ENCODE peak calls at places on chromosomes 1 and 21, in six cellular contexts. Y, Z, U, N, Q and I are unnamed samples.

GRCh38 chr1:6257541-6258069 is 3.3 kb downstream of the GPR153 start:
- DNase-seq in Y (no peak), Z (no peak), U (no peak), N (no peak), Q (no peak), I (no peak)

GRCh38 chr1:98034505-98034904 is 113.7 kb upstream of the DPYD start:
- DNase-seq in Y (no peak), Z (no peak), U (no peak), N (no peak), Q (no peak), I (no peak)

GRCh38 chr1:241964550-241965241 is 7.1 kb downstream of the BECN2 start:
- DNase-seq in Y (no peak), Z (peak; percentile 7), U (no peak), N (no peak), Q (no peak), I (no peak)

GRCh38 chr1:4132525-4133308 is 232.6 kb upstream of the C1orf174 start:
- DNase-seq in Y (no peak), Z (no peak), U (no peak), N (no peak), Q (no peak), I (no peak)

GRCh38 chr21:37041706-37042271 is 31.1 kb downstream of the PIGP start:
- DNase-seq in Y (no peak), Z (no peak), U (no peak), N (no peak), Q (no peak), I (no peak)

GRCh38 chr21:29194342-29194741 is 63.9 kb downstream of the MAP3K7CL start:
- DNase-seq in Y (no peak), Z (no peak), U (no peak), N (no peak), Q (no peak), I (no peak)

GRCh38 chr1:116020668-116021272 is 44.5 kb downstream of the SLC22A15 start:
- DNase-seq in Y (peak; percentile 39), Z (peak; percentile 33), U (no peak), N (peak; percentile 95), Q (peak; percentile 34), I (no peak)

GRCh38 chr1:209805341-209805781 is 581 bp downstream of the IRF6 start:
- DNase-seq in Y (no peak), Z (no peak), U (no peak), N (peak; percentile 89), Q (peak; percentile 46), I (no peak)

GRCh38 chr1:51328279-51328678 is 2.1 kb downstream of the TTC39A start:
- DNase-seq in Y (no peak), Z (no peak), U (no peak), N (no peak), Q (no peak), I (no peak)

GRCh38 chr21:42214081-42214750 is 4.7 kb upstream of the ABCG1 start:
- DNase-seq in Y (no peak), Z (no peak), U (no peak), N (no peak), Q (no peak), I (peak; percentile 58)

GRCh38 chr1:2091611-2092604 is 41.7 kb downstream of the PRKCZ start:
- DNase-seq in Y (no peak), Z (peak; percentile 38), U (no peak), N (peak; percentile 83), Q (no peak), I (no peak)

GRCh38 chr1:2090216-2090890 is 40.1 kb downstream of the PRKCZ start:
- DNase-seq in Y (no peak), Z (no peak), U (no peak), N (no peak), Q (no peak), I (no peak)

GRCh38 chr1:2093636-2094035 is 43.4 kb downstream of the PRKCZ start:
- DNase-seq in Y (no peak), Z (no peak), U (no peak), N (no peak), Q (no peak), I (no peak)

GRCh38 chr1:2095394-2095793 is 45.2 kb downstream of the PRKCZ start:
- DNase-seq in Y (no peak), Z (no peak), U (no peak), N (no peak), Q (no peak), I (no peak)

DNA sequence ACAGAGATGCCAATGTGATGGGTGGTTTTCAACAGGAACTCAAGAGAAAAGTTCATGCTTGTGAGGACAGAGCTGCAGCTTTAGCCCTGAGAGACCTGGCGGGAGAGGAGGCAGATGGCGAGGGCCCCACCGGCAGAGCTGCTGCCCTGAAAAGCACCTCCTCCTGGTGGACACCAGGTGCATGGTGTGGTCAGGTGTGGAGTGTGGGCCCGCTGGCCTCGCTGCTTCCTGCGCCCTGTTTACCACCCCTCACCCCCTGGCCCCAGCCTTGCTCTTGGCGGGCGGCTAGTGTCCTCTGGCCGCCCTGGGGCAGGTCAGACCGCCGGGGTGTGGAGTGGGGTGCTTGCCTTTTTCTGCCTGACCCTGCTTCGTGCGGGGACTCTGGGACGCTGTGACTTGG is 42.8 kb downstream of the PRKCZ start:
- DNase-seq in Y (no peak), Z (no peak), U (no peak), N (no peak), Q (no peak), I (no peak)
- H3K4me1 ChIP-seq in Y (no peaks in the 10 kb centered on the region), Z (no peaks in the 10 kb centered on the region), U (no peaks in the 10 kb centered on the region), N (peaks cover 4% of the 10 kb centered on the region), Q (no peaks in the 10 kb centered on the region), I (no peaks in the 10 kb centered on the region)

DNA sequence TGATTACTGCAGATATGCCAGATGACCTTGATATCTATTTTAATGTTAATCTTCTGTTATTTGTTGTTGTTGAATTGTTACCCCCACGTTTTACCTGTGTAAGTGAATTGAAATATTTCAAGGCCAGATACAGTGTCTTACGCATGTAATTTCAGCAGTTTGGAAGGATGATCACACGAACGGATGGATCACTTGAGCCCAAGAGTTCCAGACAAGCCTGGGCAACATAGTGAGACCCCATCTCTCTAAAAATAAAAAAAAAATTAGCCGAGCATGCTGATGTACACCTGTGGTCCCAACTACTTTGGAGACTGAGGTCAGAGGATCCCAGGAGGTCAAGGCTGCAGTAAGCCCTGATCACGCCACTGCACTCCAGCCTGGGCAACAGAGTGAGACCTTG is 32.2 kb downstream of the SDCCAG8 start:
- DNase-seq in Y (no peak), Z (no peak), U (no peak), N (no peak), Q (no peak), I (no peak)
- H3K4me3 ChIP-seq in Y (no peak overlapping the region), Z (no peak overlapping the region), U (no peak overlapping the region), N (no peak overlapping the region), Q (no peak overlapping the region), I (no peak overlapping the region)

GRCh38 chr1:43969746-43970466 is at the start of gene DPH2:
- DNase-seq in Y (peak; percentile 98), Z (peak; percentile 95), U (peak; percentile 97), N (peak; percentile 99), Q (peak; percentile 95), I (peak; percentile 97)
- TF ChIP-seq CTCF in Y (no peak), Z (peak; percentile 53), U (peak; percentile 19), N (peak; percentile 10), Q (no peak), I (no peak)

GRCh38 chr21:35045539-35046222 is 3.4 kb downstream of the RUNX1 start:
- DNase-seq in Y (no peak), Z (no peak), U (no peak), N (no peak), Q (no peak), I (no peak)

GRCh38 chr21:35044770-35045538 is 4.1 kb downstream of the RUNX1 start:
- DNase-seq in Y (no peak), Z (no peak), U (no peak), N (no peak), Q (no peak), I (no peak)

GRCh38 chr21:35046223-35046690 is 2.8 kb downstream of the RUNX1 start:
- DNase-seq in Y (no peak), Z (no peak), U (no peak), N (no peak), Q (no peak), I (no peak)

GRCh38 chr21:35043549-35043948 is 5.6 kb downstream of the RUNX1 start:
- DNase-seq in Y (no peak), Z (no peak), U (no peak), N (no peak), Q (no peak), I (no peak)

DNA sequence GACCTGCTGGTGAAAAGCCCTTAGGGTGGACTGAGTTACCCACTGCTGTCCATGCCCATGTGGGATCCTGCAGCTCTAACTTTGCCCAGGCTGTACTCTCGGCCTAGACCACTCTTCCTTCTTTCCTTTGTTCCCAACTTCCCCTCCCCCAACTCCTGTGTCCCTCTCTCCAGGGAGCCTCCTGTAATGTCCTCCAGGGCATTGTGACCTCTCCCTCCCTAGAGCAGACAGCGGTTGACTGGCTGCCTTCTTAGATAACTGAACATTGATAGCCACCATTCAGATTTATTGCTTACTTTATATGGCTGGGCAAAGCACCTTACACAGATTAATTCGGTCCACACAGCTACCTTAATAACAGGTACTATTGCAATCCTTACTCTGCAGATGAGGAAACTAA is 5.0 kb downstream of the RUNX1 start:
- DNase-seq in Y (no peak), Z (no peak), U (no peak), N (no peak), Q (no peak), I (no peak)
- H3K4me1 ChIP-seq in Y (no peaks in the 10 kb centered on the region), Z (peaks cover 17% of the 10 kb centered on the region), U (no peaks in the 10 kb centered on the region), N (no peaks in the 10 kb centered on the region), Q (no peaks in the 10 kb centered on the region), I (peaks cover 29% of the 10 kb centered on the region)

GRCh38 chr1:26913754-26914619 is at the start of gene NR0B2:
- DNase-seq in Y (peak; percentile 68), Z (no peak), U (no peak), N (no peak), Q (peak; percentile 97), I (no peak)
- H3K4me3 ChIP-seq in Y (peak within 1 kb of the TSS; percentile 49), Z (no peak within 1 kb of the TSS), U (no peak within 1 kb of the TSS), N (no peak within 1 kb of the TSS), Q (peak within 1 kb of the TSS; percentile 76), I (no peak within 1 kb of the TSS)

GRCh38 chr1:44547361-44547760 is 126.9 kb downstream of the TMEM53 start:
- DNase-seq in Y (no peak), Z (no peak), U (no peak), N (no peak), Q (no peak), I (no peak)

GRCh38 chr1:44547837-44548236 is 126.4 kb downstream of the TMEM53 start:
- DNase-seq in Y (no peak), Z (no peak), U (no peak), N (no peak), Q (no peak), I (no peak)

GRCh38 chr1:44544960-44545359 is 129.3 kb downstream of the TMEM53 start:
- DNase-seq in Y (no peak), Z (no peak), U (no peak), N (no peak), Q (no peak), I (no peak)

GRCh38 chr1:44545961-44546360 is 128.3 kb downstream of the TMEM53 start:
- DNase-seq in Y (no peak), Z (no peak), U (no peak), N (no peak), Q (no peak), I (no peak)

DNA sequence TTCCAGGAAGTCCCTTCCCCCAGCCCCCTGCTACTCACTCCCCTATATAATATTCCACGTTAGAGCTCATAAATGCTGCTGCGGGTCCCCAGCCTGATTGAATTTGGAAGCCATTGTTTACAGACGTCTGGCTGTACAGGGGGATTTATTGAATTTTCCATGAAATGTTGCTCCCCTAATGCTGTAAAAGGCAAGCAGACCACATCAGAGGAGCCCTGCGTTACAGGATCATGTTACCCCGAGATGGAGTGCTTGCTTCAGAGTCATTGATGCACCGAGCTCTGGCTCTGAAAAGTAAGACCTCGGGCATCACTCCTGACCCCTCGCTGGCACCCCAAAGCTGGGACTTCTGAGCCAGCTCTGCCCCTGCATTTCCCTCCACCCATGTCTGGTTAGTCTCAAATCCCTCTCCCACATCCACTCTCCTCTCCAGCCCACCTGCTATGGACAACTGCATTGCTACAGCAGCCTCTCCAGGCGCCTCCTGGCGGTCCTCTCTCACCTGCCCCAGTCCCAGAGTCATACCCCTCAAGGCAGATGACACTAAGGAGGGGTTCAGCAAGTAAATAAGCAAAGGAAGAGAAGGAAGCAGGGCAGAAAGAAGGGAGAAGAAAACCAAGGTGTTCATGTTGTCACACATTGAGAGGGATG is 127.8 kb downstream of the TMEM53 start:
- DNase-seq in Y (no peak), Z (no peak), U (no peak), N (peak; percentile 45), Q (no peak), I (no peak)
- TF ChIP-seq CTCF in Y (no peak), Z (no peak), U (no peak), N (peak; percentile 67), Q (no peak), I (no peak)